ENCODE peak calls at places on chromosome 16, in ten cellular contexts. X is left cardiac atrium; Z is hypothalamus; T is memory B cell; I is adipocyte; S is amniotic epithelial cell; P is activated CD8-positive, alpha-beta T cell treated with anti-CD3 and anti-CD28 coated beads, Interleukin-2, amount 10 ng/mL, durations not matched to agents 7 days and 5 days; R is mucosa of gallbladder; D is iris pigment epithelial cell; K is AG04450. M is an unnamed sample.

GRCh38 chr16:66364959-66365306 is 1.6 kb upstream of the CDH5 start:
- DNase-seq in X (no peak), D (no peak), K (no peak), R (no peak), T (no peak), I (no peak), S (no peak), P (no peak), Z (no peak), M (no peak)

GRCh38 chr16:84144301-84144858 is 597 bp downstream of the HSDL1 start:
- DNase-seq in R (no peak), D (no peak), S (peak; percentile 4), Z (no peak), X (peak; percentile 36), I (peak; percentile 59), P (peak; percentile 61), T (peak; percentile 12), K (no peak), M (peak; percentile 35)

GRCh38 chr16:78556421-78556820 is 457.0 kb downstream of the WWOX start:
- DNase-seq in T (no peak), Z (no peak), K (no peak), I (no peak), P (no peak), R (no peak), X (no peak), D (no peak), S (no peak), M (no peak)

GRCh38 chr16:66248096-66248495 is 118.4 kb upstream of the CDH5 start:
- DNase-seq in K (no peak), P (no peak), R (peak; percentile 37), I (peak; percentile 63), Z (no peak), X (peak; percentile 84), S (peak; percentile 67), T (no peak), D (peak; percentile 70), M (no peak)

GRCh38 chr16:67914758-67915622 is 16.7 kb downstream of the CTRL start:
- DNase-seq in T (no peak), K (no peak), I (no peak), S (no peak), R (no peak), X (no peak), P (no peak), Z (no peak), D (no peak), M (no peak)

GRCh38 chr16:70018254-70018653 is 67.1 kb downstream of the CLEC18A start:
- DNase-seq in D (peak; percentile 21), X (no peak), R (no peak), I (no peak), Z (no peak), P (peak; percentile 65), S (peak; percentile 26), K (no peak), T (peak; percentile 15), M (no peak)

GRCh38 chr16:87602005-87602790 is at the start of gene JPH3:
- DNase-seq in X (no peak), R (no peak), S (no peak), P (no peak), T (no peak), D (no peak), Z (no peak), I (no peak), K (no peak), M (no peak)

GRCh38 chr16:64130140-64130539 is 991.7 kb downstream of the CDH11 start:
- DNase-seq in Z (no peak), T (no peak), R (no peak), D (no peak), S (no peak), X (no peak), I (no peak), K (no peak), P (no peak), M (no peak)

GRCh38 chr16:53922805-53923645 is 219.1 kb downstream of the FTO start:
- DNase-seq in S (no peak), D (no peak), Z (no peak), P (no peak), T (no peak), K (no peak), I (no peak), R (no peak), X (no peak), M (no peak)

GRCh38 chr16:30963925-30964511 is 6.5 kb downstream of the SETD1A start:
- DNase-seq in X (no peak), Z (no peak), S (no peak), R (no peak), T (no peak), D (no peak), K (no peak), I (no peak), P (no peak), M (no peak)

GRCh38 chr16:30491744-30492308 is 19.3 kb downstream of the ITGAL start:
- DNase-seq in X (no peak), P (peak; percentile 36), Z (no peak), I (peak; percentile 70), D (peak; percentile 76), S (peak; percentile 69), K (peak; percentile 23), T (no peak), R (peak; percentile 72), M (no peak)

GRCh38 chr16:29806096-29806579 is at the start of gene MAZ:
- DNase-seq in Z (no peak), I (peak; percentile 88), T (peak; percentile 55), X (no peak), R (no peak), K (peak; percentile 82), P (no peak), S (peak; percentile 91), D (no peak), M (no peak)

GRCh38 chr16:48583075-48584065 is 26.6 kb downstream of the N4BP1 start:
- DNase-seq in R (no peak), S (peak; percentile 84), T (no peak), P (no peak), Z (no peak), I (peak; percentile 66), X (no peak), D (no peak), K (no peak), M (no peak)

M was measured in pancreas.